ENCODE peak calls at places on chromosomes 3 and 15, in seven cellular contexts. C, Z, M, G, E, K and H are unnamed samples.

GRCh38 chr3:159817136-159817535 is 171.5 kb upstream of the IL12A start:
- DNase-seq in C (no peak), Z (no peak), M (no peak), G (no peak), E (no peak), K (peak), H (no peak)

GRCh38 chr3:20931834-20932233 is 745.8 kb upstream of the SGO1 start:
- DNase-seq in C (no peak), Z (no peak), M (no peak), G (no peak), E (no peak), K (no peak), H (no peak)

GRCh38 chr3:156790141-156790540 is 36.0 kb upstream of the LEKR1 start:
- DNase-seq in C (no peak), Z (no peak), M (no peak), G (no peak), E (no peak), K (no peak), H (no peak)

GRCh38 chr3:94413721-94414106 is 350.9 kb downstream of the NSUN3 start:
- DNase-seq in C (no peak), Z (no peak), M (no peak), G (peak), E (no peak), K (no peak), H (no peak)

GRCh38 chr3:94024385-94024784 is 4.0 kb downstream of the STX19 start:
- DNase-seq in C (no peak), Z (no peak), M (no peak), G (peak), E (no peak), K (no peak), H (no peak)

GRCh38 chr15:92839696-92840095 is 60.4 kb upstream of the CHD2 start:
- DNase-seq in C (no peak), Z (no peak), M (no peak), G (no peak), E (no peak), K (peak), H (no peak)

GRCh38 chr3:49469876-49470713 is at the start of gene DAG1:
- DNase-seq in C (peak), Z (peak), M (peak), G (peak), E (peak), K (peak), H (peak)

GRCh38 chr15:89116404-89116803 is 28.1 kb downstream of the ABHD2 start:
- DNase-seq in C (no peak), Z (no peak), M (no peak), G (peak), E (no peak), K (no peak), H (no peak)

GRCh38 chr3:53813876-53814275 is 32.3 kb downstream of the CHDH start:
- DNase-seq in C (no peak), Z (peak), M (no peak), G (no peak), E (no peak), K (no peak), H (no peak)

GRCh38 chr3:126098391-126098858 is 14.5 kb upstream of the SLC41A3 start:
- DNase-seq in C (peak), Z (no peak), M (no peak), G (peak), E (no peak), K (no peak), H (peak)

GRCh38 chr15:101533371-101534140 is 44.0 kb upstream of the PCSK6 start:
- DNase-seq in C (no peak), Z (peak), M (no peak), G (no peak), E (no peak), K (no peak), H (no peak)

GRCh38 chr3:143977326-143978262 is 6.0 kb downstream of the DIPK2A start:
- DNase-seq in C (no peak), Z (no peak), M (no peak), G (peak), E (no peak), K (no peak), H (no peak)

GRCh38 chr15:33448151-33448550 is 137.4 kb downstream of the RYR3 start:
- DNase-seq in C (no peak), Z (no peak), M (no peak), G (no peak), E (no peak), K (no peak), H (no peak)

GRCh38 chr3:120506828-120507774 is 56.3 kb upstream of the FSTL1 start:
- DNase-seq in C (peak), Z (no peak), M (peak), G (peak), E (no peak), K (peak), H (peak)

GRCh38 chr15:82530606-82531379 is 9.5 kb downstream of the RPS17 start:
- DNase-seq in C (peak), Z (peak), M (peak), G (peak), E (no peak), K (peak), H (peak)

GRCh38 chr3:32154180-32154579 is 47.8 kb downstream of the GPD1L start:
- DNase-seq in C (peak), Z (peak), M (no peak), G (no peak), E (no peak), K (no peak), H (peak)

GRCh38 chr15:39728844-39729243 is 53.8 kb downstream of the FSIP1 start:
- DNase-seq in C (no peak), Z (no peak), M (no peak), G (no peak), E (no peak), K (no peak), H (peak)

GRCh38 chr3:100086401-100086800 is 27.9 kb downstream of the FILIP1L start:
- DNase-seq in C (no peak), Z (no peak), M (no peak), G (no peak), E (no peak), K (no peak), H (no peak)
- H3K9ac ChIP-seq in C (no peak), Z (no peak), M (no peak), G (no peak), E (no peak), K (no peak), H (peak)

GRCh38 chr3:62919784-62920183 is 44.6 kb upstream of the CADPS start:
- DNase-seq in C (no peak), Z (no peak), M (no peak), G (no peak), E (no peak), K (no peak), H (no peak)
- H3K4ac ChIP-seq in C (no peak), Z (no peak), M (no peak), G (no peak), E (no peak), K (no peak), H (no peak)

GRCh38 chr3:9690451-9691450 is 12.9 kb upstream of the CPNE9 start:
- DNase-seq in C (no peak), Z (no peak), M (no peak), G (no peak), E (no peak), K (no peak), H (no peak)
- H3K9ac ChIP-seq in C (no peak), Z (no peak), M (peak), G (no peak), E (no peak), K (no peak), H (no peak)

DNA sequence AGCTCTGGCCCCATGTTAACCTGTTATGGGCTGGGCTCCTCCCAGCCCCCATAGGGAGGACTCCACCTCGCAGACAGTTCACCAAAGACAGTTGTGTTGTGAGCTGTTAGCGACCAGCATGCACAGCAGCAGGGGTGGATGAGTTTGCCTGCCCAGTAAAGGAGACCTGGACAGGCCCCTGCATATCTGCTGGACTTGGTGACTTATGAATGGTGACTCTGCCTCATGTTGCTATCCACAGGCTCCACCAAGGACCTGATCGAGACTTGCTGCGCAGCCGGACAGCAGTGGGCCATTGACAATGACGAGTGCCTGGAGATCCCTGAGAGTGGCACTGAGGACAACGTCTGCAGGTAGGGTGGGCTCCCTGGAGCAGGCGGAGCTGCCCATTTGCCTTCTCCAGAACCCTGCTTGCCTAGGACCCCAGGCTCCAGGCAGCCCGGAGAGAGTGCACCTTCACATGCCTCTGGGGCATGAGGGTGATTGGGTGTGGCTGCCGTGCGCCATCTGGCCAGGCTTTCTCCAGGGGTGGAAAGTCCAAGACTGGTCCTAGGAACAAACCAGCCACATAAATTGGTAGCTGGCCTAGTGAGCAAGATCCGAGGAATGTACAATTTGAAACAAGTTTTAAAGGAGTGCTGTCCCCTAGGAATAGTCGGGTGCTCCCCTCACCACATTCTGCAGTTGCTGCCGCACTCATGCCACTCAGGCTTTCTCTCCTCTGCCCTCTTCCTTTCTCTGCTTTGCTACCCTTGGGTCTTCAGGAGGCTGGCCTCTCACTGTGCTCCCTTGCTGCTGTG is 59.1 kb downstream of the FBLN2 start:
- DNase-seq in C (no peak), Z (no peak), M (no peak), G (no peak), E (no peak), K (no peak), H (no peak)
- H3K4ac ChIP-seq in C (no peak), Z (no peak), M (no peak), G (no peak), E (no peak), K (no peak), H (no peak)

GRCh38 chr15:42220216-42220615 is 12.1 kb upstream of the VPS39 start:
- DNase-seq in C (no peak), Z (no peak), M (no peak), G (no peak), E (no peak), K (no peak), H (no peak)

GRCh38 chr15:42218953-42219596 is 11.0 kb upstream of the VPS39 start:
- DNase-seq in C (no peak), Z (no peak), M (no peak), G (no peak), E (no peak), K (no peak), H (no peak)

GRCh38 chr15:42214600-42214999 is 6.5 kb upstream of the VPS39 start:
- DNase-seq in C (no peak), Z (no peak), M (no peak), G (no peak), E (no peak), K (no peak), H (no peak)

GRCh38 chr15:42213481-42213880 is 5.4 kb upstream of the VPS39 start:
- DNase-seq in C (no peak), Z (no peak), M (no peak), G (no peak), E (no peak), K (no peak), H (no peak)

GRCh38 chr15:42215854-42216829 is 8.0 kb upstream of the VPS39 start:
- DNase-seq in C (peak), Z (no peak), M (no peak), G (no peak), E (no peak), K (no peak), H (no peak)
- H3K9ac ChIP-seq in C (no peak), Z (no peak), M (no peak), G (no peak), E (no peak), K (no peak), H (no peak)